ENCODE peak calls at places on chromosomes 13 and 19, in nine cellular contexts. One of them, this sample, is unnamed.

GRCh38 chr13:44967656-44968451 is 21.4 kb downstream of the NUFIP1 start:
- DNase-seq in CD4-positive, alpha-beta T cell: no peak
- DNase-seq in foreskin fibroblast: peak
- DNase-seq in frontal cortex: no peak
- DNase-seq in memory B cell: no peak
- DNase-seq in HepG2: no peak
- DNase-seq in iris pigment epithelial cell: peak
- DNase-seq in HT1080: no peak
- DNase-seq in A172: no peak
- DNase-seq in this sample: no peak

GRCh38 chr13:79710376-79710775 is 229.4 kb downstream of the NDFIP2 start:
- DNase-seq in A172: no peak
- DNase-seq in memory B cell: no peak
- DNase-seq in foreskin fibroblast: peak
- DNase-seq in HT1080: no peak
- DNase-seq in HepG2: no peak
- DNase-seq in frontal cortex: no peak
- DNase-seq in CD4-positive, alpha-beta T cell: no peak
- DNase-seq in iris pigment epithelial cell: peak
- DNase-seq in this sample: no peak

GRCh38 chr19:49654581-49654980 is 11.1 kb downstream of the IRF3 start:
- DNase-seq in HepG2: no peak
- DNase-seq in A172: no peak
- DNase-seq in frontal cortex: no peak
- DNase-seq in iris pigment epithelial cell: no peak
- DNase-seq in CD4-positive, alpha-beta T cell: no peak
- DNase-seq in foreskin fibroblast: no peak
- DNase-seq in memory B cell: no peak
- DNase-seq in HT1080: no peak
- DNase-seq in this sample: no peak

GRCh38 chr13:43159007-43159406 is 135.6 kb downstream of the DNAJC15 start:
- DNase-seq in foreskin fibroblast: peak
- DNase-seq in frontal cortex: no peak
- DNase-seq in memory B cell: no peak
- DNase-seq in A172: no peak
- DNase-seq in HepG2: no peak
- DNase-seq in iris pigment epithelial cell: peak
- DNase-seq in CD4-positive, alpha-beta T cell: no peak
- DNase-seq in HT1080: peak
- DNase-seq in this sample: no peak

GRCh38 chr19:48064509-48064908 is 20.6 kb upstream of the CABP5 start:
- DNase-seq in HepG2: no peak
- DNase-seq in HT1080: peak
- DNase-seq in A172: no peak
- DNase-seq in CD4-positive, alpha-beta T cell: no peak
- DNase-seq in memory B cell: no peak
- DNase-seq in foreskin fibroblast: peak
- DNase-seq in iris pigment epithelial cell: peak
- DNase-seq in frontal cortex: no peak
- DNase-seq in this sample: no peak

GRCh38 chr13:35367586-35367985 is 108.9 kb downstream of the MAB21L1 start:
- DNase-seq in iris pigment epithelial cell: no peak
- DNase-seq in HT1080: no peak
- DNase-seq in CD4-positive, alpha-beta T cell: no peak
- DNase-seq in A172: no peak
- DNase-seq in memory B cell: no peak
- DNase-seq in foreskin fibroblast: no peak
- DNase-seq in HepG2: no peak
- DNase-seq in frontal cortex: no peak
- DNase-seq in this sample: no peak

GRCh38 chr19:6718741-6719539 is 1.5 kb downstream of the C3 start:
- DNase-seq in memory B cell: no peak
- DNase-seq in frontal cortex: no peak
- DNase-seq in A172: no peak
- DNase-seq in CD4-positive, alpha-beta T cell: no peak
- DNase-seq in iris pigment epithelial cell: peak
- DNase-seq in HT1080: no peak
- DNase-seq in HepG2: peak
- DNase-seq in foreskin fibroblast: no peak
- DNase-seq in this sample: no peak

GRCh38 chr13:70505809-70506208 is 397.6 kb upstream of the KLHL1 start:
- DNase-seq in HT1080: no peak
- DNase-seq in HepG2: no peak
- DNase-seq in A172: no peak
- DNase-seq in frontal cortex: no peak
- DNase-seq in memory B cell: no peak
- DNase-seq in CD4-positive, alpha-beta T cell: no peak
- DNase-seq in foreskin fibroblast: no peak
- DNase-seq in iris pigment epithelial cell: no peak
- DNase-seq in this sample: no peak

GRCh38 chr13:41500501-41500900 is 43.2 kb downstream of the RGCC start:
- DNase-seq in A172: peak
- DNase-seq in foreskin fibroblast: peak
- DNase-seq in frontal cortex: no peak
- DNase-seq in HepG2: no peak
- DNase-seq in memory B cell: no peak
- DNase-seq in CD4-positive, alpha-beta T cell: peak
- DNase-seq in iris pigment epithelial cell: peak
- DNase-seq in HT1080: peak
- DNase-seq in this sample: no peak